ENCODE peak calls at places on chromosome 1, in five cellular contexts. M is IMR-90, I is BJ, L is GM12865, Z is upper lobe of right lung. X is an unnamed sample.

GRCh38 chr1:19799877-19800804 is at the start of gene TMCO4:
- DNase-seq in Z (peak), L (peak), I (peak), M (peak), X (peak)

GRCh38 chr1:221824025-221824424 is 82.1 kb upstream of the DUSP10 start:
- DNase-seq in Z (no peak), M (peak), I (no peak), L (no peak), X (peak)

GRCh38 chr1:215166886-215167285 is 84.3 kb downstream of the KCNK2 start:
- DNase-seq in I (no peak), M (peak), Z (no peak), L (no peak), X (peak)

GRCh38 chr1:230682274-230682673 is 31.6 kb downstream of the AGT start:
- DNase-seq in L (no peak), M (no peak), I (no peak), Z (no peak), X (peak)

GRCh38 chr1:43864111-43865045 is 69.2 kb upstream of the ARTN start:
- DNase-seq in Z (no peak), L (no peak), I (no peak), M (no peak), X (no peak)

GRCh38 chr1:1290238-1290731 is 10.0 kb downstream of the SCNN1D start:
- DNase-seq in I (no peak), Z (peak), L (no peak), M (no peak), X (peak)

GRCh38 chr1:113141650-113142473 is 68.9 kb downstream of the LRIG2 start:
- DNase-seq in L (peak), I (no peak), Z (no peak), M (peak), X (peak)

GRCh38 chr1:29826646-29827045 is 590.3 kb downstream of the PTPRU start:
- DNase-seq in L (no peak), Z (no peak), I (no peak), M (no peak), X (no peak)

GRCh38 chr1:77388655-77389054 is 106.8 kb downstream of the AK5 start:
- DNase-seq in M (peak), L (no peak), Z (no peak), I (no peak), X (no peak)

GRCh38 chr1:36175137-36176095 is 19.5 kb downstream of the MAP7D1 start:
- DNase-seq in L (peak), Z (no peak), M (peak), I (no peak), X (peak)

GRCh38 chr1:38328278-38329035 is 281.9 kb upstream of the POU3F1 start:
- DNase-seq in M (no peak), I (no peak), L (no peak), Z (no peak), X (no peak)

GRCh38 chr1:247358920-247359319 is 27.3 kb upstream of the ZNF496 start:
- DNase-seq in I (no peak), Z (no peak), L (no peak), M (peak), X (no peak)

GRCh38 chr1:7680791-7681165 is 90.3 kb upstream of the VAMP3 start:
- DNase-seq in Z (no peak), I (no peak), L (no peak), M (no peak), X (peak)

GRCh38 chr1:222243902-222244301 is 304.0 kb downstream of the HHIPL2 start:
- DNase-seq in M (peak), L (no peak), I (no peak), Z (no peak), X (no peak)

GRCh38 chr1:244381887-244382565 is 69.7 kb downstream of the ADSS2 start:
- DNase-seq in I (no peak), M (peak), Z (no peak), L (no peak), X (peak)

GRCh38 chr1:183080406-183080805 is 57.2 kb downstream of the LAMC1 start:
- DNase-seq in Z (no peak), L (no peak), I (no peak), M (peak), X (peak)

GRCh38 chr1:45843474-45843905 is 40.1 kb downstream of the MAST2 start:
- DNase-seq in M (peak), I (no peak), L (peak), Z (no peak), X (peak)

GRCh38 chr1:25198731-25199231 is 33.5 kb downstream of the SYF2 start:
- DNase-seq in L (peak), I (no peak), Z (no peak), M (no peak), X (peak)
- TF ChIP-seq CTCF in L (peak), I (no peak), Z (no peak), M (no peak), X (no peak)

GRCh38 chr1:234727018-234727757 is 117.2 kb upstream of the IRF2BP2 start:
- DNase-seq in I (no peak), M (peak), L (peak), Z (no peak), X (peak)
- H3K4me3 ChIP-seq in I (no peak), M (no peak), L (no peak), Z (no peak), X (no peak)

GRCh38 chr1:178682429-178682828 is 42.6 kb upstream of the RALGPS2 start:
- DNase-seq in Z (no peak), M (no peak), I (no peak), L (no peak), X (no peak)
- TF ChIP-seq CTCF in Z (no peak), M (no peak), I (no peak), L (no peak), X (no peak)

DNA sequence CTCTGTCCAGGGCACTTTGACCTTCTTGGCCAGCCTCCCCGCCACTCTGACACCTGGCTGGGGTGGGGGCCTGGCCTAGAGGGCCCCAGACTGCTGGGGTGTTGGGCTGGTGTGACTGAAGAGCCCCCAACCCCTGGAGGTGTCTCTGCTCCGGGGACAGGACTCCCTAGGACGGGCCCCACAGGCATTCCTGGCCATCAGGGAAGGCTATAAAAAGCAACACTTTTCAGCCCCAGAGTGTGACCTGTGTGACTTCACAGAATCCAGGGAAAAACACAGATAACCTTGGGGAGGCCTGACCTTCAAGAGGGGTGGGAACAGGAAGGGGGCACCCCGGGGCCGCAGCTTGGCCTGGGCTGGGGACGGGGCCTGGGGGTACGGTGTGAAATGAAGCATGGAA is 24.0 kb upstream of the CASZ1 start:
- DNase-seq in Z (no peak), M (no peak), L (no peak), I (no peak), X (no peak)
- H3K4me3 ChIP-seq in Z (no peak), M (no peak), L (no peak), I (no peak), X (no peak)

GRCh38 chr1:81554534-81554933 is 246.2 kb upstream of the ADGRL2 start:
- DNase-seq in L (no peak), M (no peak), I (no peak), Z (no peak), X (no peak)
- TF ChIP-seq CTCF in L (no peak), M (no peak), I (no peak), Z (no peak), X (no peak)

GRCh38 chr1:205444300-205444930 is 11.4 kb downstream of the BLACAT1 start:
- DNase-seq in L (no peak), I (no peak), Z (no peak), M (no peak), X (no peak)
- H3K4me3 ChIP-seq in L (no peak), I (no peak), Z (no peak), M (no peak), X (no peak)

X was measured in astrocyte of the spinal cord.